ENCODE peak calls at places on chromosome 20, in five cellular contexts. N is T-helper 9 cell, X is NCI-H2081, D is LHCN-M2, Q is AG04450. T is an unnamed sample.

GRCh38 chr20:63219447-63219821 is 3.5 kb upstream of the YTHDF1 start:
- DNase-seq in Q (no peak), N (no peak), D (no peak), X (no peak), T (no peak)

GRCh38 chr20:42483694-42484303 is 705.9 kb downstream of the PTPRT start:
- DNase-seq in N (no peak), D (no peak), X (no peak), Q (no peak), T (no peak)

GRCh38 chr20:38764563-38765355 is 16.5 kb downstream of the ACTR5 start:
- DNase-seq in N (no peak), X (no peak), D (peak), Q (peak), T (peak)

GRCh38 chr20:3670511-3670910 is 7.3 kb upstream of the GFRA4 start:
- DNase-seq in N (no peak), D (no peak), Q (no peak), X (no peak), T (no peak)

GRCh38 chr20:4483481-4483880 is 238.2 kb upstream of the PRND start:
- DNase-seq in Q (no peak), N (no peak), D (peak), X (no peak), T (no peak)

GRCh38 chr20:49186535-49187329 is 1.4 kb downstream of the STAU1 start:
- DNase-seq in Q (no peak), N (peak), D (peak), X (no peak), T (peak)

GRCh38 chr20:49318430-49319203 is 40.8 kb upstream of the ZNFX1 start:
- DNase-seq in N (peak), Q (no peak), D (no peak), X (no peak), T (no peak)

GRCh38 chr20:21719592-21720214 is 14.2 kb downstream of the PAX1 start:
- DNase-seq in N (no peak), X (peak), D (peak), Q (peak), T (peak)

GRCh38 chr20:33443006-33443511 is 504 bp downstream of the SNTA1 start:
- DNase-seq in X (peak), Q (no peak), N (peak), D (no peak), T (no peak)

GRCh38 chr20:17225891-17226409 is 890 bp upstream of the PCSK2 start:
- DNase-seq in D (no peak), X (peak), N (no peak), Q (no peak), T (no peak)

GRCh38 chr20:53369871-53370270 is 223.8 kb downstream of the ZNF217 start:
- DNase-seq in Q (no peak), N (no peak), X (no peak), D (no peak), T (no peak)

GRCh38 chr20:4626228-4626627 is 95.5 kb upstream of the PRND start:
- DNase-seq in D (no peak), X (no peak), Q (no peak), N (no peak), T (no peak)

GRCh38 chr20:62066339-62066982 is 780 bp upstream of the TAF4 start:
- DNase-seq in Q (no peak), X (peak), N (no peak), D (peak), T (peak)

GRCh38 chr20:63378115-63378429 is 16.9 kb upstream of the CHRNA4 start:
- DNase-seq in D (no peak), Q (no peak), N (no peak), X (no peak), T (no peak)

GRCh38 chr20:61521680-61522420 is 269.8 kb downstream of the CDH4 start:
- DNase-seq in N (no peak), Q (no peak), D (no peak), X (no peak), T (no peak)

GRCh38 chr20:60469829-60470228 is 511.6 kb downstream of the CDH26 start:
- DNase-seq in D (no peak), N (no peak), X (no peak), Q (no peak), T (no peak)

GRCh38 chr20:9200620-9201019 is 131.7 kb downstream of the PLCB4 start:
- DNase-seq in D (peak), N (no peak), Q (no peak), X (no peak), T (no peak)

GRCh38 chr20:50625986-50626677 is 65.2 kb downstream of the RIPOR3 start:
- DNase-seq in Q (no peak), X (peak), D (peak), N (no peak), T (no peak)

GRCh38 chr20:56730003-56730402 is 100.9 kb downstream of the TFAP2C start:
- DNase-seq in D (no peak), N (no peak), X (no peak), Q (no peak), T (no peak)

GRCh38 chr20:10505320-10506226 is 70.5 kb downstream of the SLX4IP start:
- DNase-seq in Q (no peak), X (no peak), N (no peak), D (no peak), T (no peak)

GRCh38 chr20:44701889-44702288 is 13.3 kb upstream of the CCN5 start:
- DNase-seq in N (no peak), Q (no peak), X (no peak), D (no peak), T (no peak)

GRCh38 chr20:63679799-63680305 is 16.6 kb upstream of the TNFRSF6B start:
- DNase-seq in N (no peak), X (no peak), Q (no peak), D (no peak), T (no peak)

GRCh38 chr20:62617711-62618483 is 24.4 kb upstream of the SLCO4A1 start:
- DNase-seq in Q (no peak), X (no peak), N (peak), D (no peak), T (no peak)

GRCh38 chr20:3494218-3494617 is 23.4 kb downstream of the ATRN start:
- DNase-seq in N (no peak), D (no peak), Q (no peak), X (no peak), T (no peak)

GRCh38 chr20:20611165-20611564 is 101.3 kb downstream of the RALGAPA2 start:
- DNase-seq in D (no peak), Q (no peak), X (peak), N (no peak), T (no peak)

GRCh38 chr20:57062696-57063270 is 203.7 kb downstream of the BMP7 start:
- DNase-seq in Q (no peak), X (no peak), N (no peak), D (no peak), T (no peak)

GRCh38 chr20:3430376-3431069 is 23.1 kb upstream of the DNAAF9 start:
- DNase-seq in D (no peak), Q (no peak), X (no peak), N (no peak), T (no peak)

GRCh38 chr20:51422912-51423667 is 119.4 kb downstream of the NFATC2 start:
- DNase-seq in N (no peak), X (no peak), Q (no peak), D (no peak), T (no peak)

GRCh38 chr20:33311011-33311410 is 28.0 kb downstream of the BPIFB1 start:
- DNase-seq in Q (no peak), N (no peak), X (no peak), D (no peak), T (no peak)

GRCh38 chr20:53609501-53610445 is 16.1 kb upstream of the ZNF217 start:
- DNase-seq in N (peak), Q (no peak), X (no peak), D (peak), T (no peak)

GRCh38 chr20:33668087-33668790 is 1.5 kb downstream of the ACTL10 start:
- DNase-seq in Q (no peak), X (no peak), N (peak), D (no peak), T (no peak)

GRCh38 chr20:62355527-62356142 is 11.5 kb downstream of the LAMA5 start:
- DNase-seq in X (no peak), Q (no peak), N (no peak), D (peak), T (no peak)

GRCh38 chr20:14142171-14142570 is 146.9 kb downstream of the MACROD2 start:
- DNase-seq in X (peak), N (no peak), Q (peak), D (peak), T (peak)